ENCODE peak calls at places on chromosomes 12 and 14, in five cellular contexts. One of them, this sample, is unnamed.

GRCh38 chr14:75141967-75142366 is 15.1 kb upstream of the NEK9 start:
- DNase-seq in cardiac muscle cell: peak
- DNase-seq in fibroblast of lung: peak
- DNase-seq in lower lobe of right lung: no peak
- DNase-seq in H9: no peak
- DNase-seq in this sample: no peak

GRCh38 chr14:105526781-105527380 is 498 bp downstream of the TMEM121 start:
- DNase-seq in cardiac muscle cell: no peak
- DNase-seq in H9: no peak
- DNase-seq in fibroblast of lung: no peak
- DNase-seq in lower lobe of right lung: no peak
- DNase-seq in this sample: no peak

GRCh38 chr12:59736786-59737185 is 141.0 kb downstream of the SLC16A7 start:
- DNase-seq in fibroblast of lung: peak
- DNase-seq in lower lobe of right lung: no peak
- DNase-seq in cardiac muscle cell: peak
- DNase-seq in H9: no peak
- DNase-seq in this sample: no peak

GRCh38 chr14:104215706-104216334 is 77.4 kb downstream of the KIF26A start:
- DNase-seq in cardiac muscle cell: no peak
- DNase-seq in lower lobe of right lung: peak
- DNase-seq in fibroblast of lung: no peak
- DNase-seq in H9: no peak
- DNase-seq in this sample: no peak

GRCh38 chr12:1670244-1670814 is 20.5 kb upstream of the ADIPOR2 start:
- DNase-seq in fibroblast of lung: no peak
- DNase-seq in lower lobe of right lung: no peak
- DNase-seq in cardiac muscle cell: no peak
- DNase-seq in H9: peak
- DNase-seq in this sample: no peak

GRCh38 chr14:61929651-61930050 is 167.4 kb downstream of the SNAPC1 start:
- DNase-seq in fibroblast of lung: no peak
- DNase-seq in lower lobe of right lung: no peak
- DNase-seq in H9: no peak
- DNase-seq in cardiac muscle cell: no peak
- DNase-seq in this sample: no peak

GRCh38 chr14:88563845-88564244 is 1.0 kb downstream of the ZC3H14 start:
- DNase-seq in cardiac muscle cell: no peak
- DNase-seq in lower lobe of right lung: no peak
- DNase-seq in fibroblast of lung: no peak
- DNase-seq in H9: no peak
- DNase-seq in this sample: no peak

GRCh38 chr12:106274575-106275081 is 26.8 kb upstream of the CKAP4 start:
- DNase-seq in fibroblast of lung: peak
- DNase-seq in lower lobe of right lung: no peak
- DNase-seq in H9: no peak
- DNase-seq in cardiac muscle cell: peak
- DNase-seq in this sample: no peak

GRCh38 chr12:132677492-132677891 is 9.7 kb downstream of the POLE start:
- DNase-seq in fibroblast of lung: no peak
- DNase-seq in H9: no peak
- DNase-seq in cardiac muscle cell: no peak
- DNase-seq in lower lobe of right lung: no peak
- DNase-seq in this sample: no peak

GRCh38 chr12:80707830-80708534 is 548 bp downstream of the MYF6 start:
- DNase-seq in H9: no peak
- DNase-seq in lower lobe of right lung: no peak
- DNase-seq in cardiac muscle cell: no peak
- DNase-seq in fibroblast of lung: no peak
- DNase-seq in this sample: no peak

GRCh38 chr12:123238961-123239360 is 5.7 kb downstream of the MTRFR start:
- DNase-seq in cardiac muscle cell: no peak
- DNase-seq in lower lobe of right lung: no peak
- DNase-seq in H9: no peak
- DNase-seq in fibroblast of lung: no peak
- DNase-seq in this sample: no peak

GRCh38 chr12:15996254-15996653 is 85.1 kb downstream of the DERA start:
- DNase-seq in H9: peak
- DNase-seq in cardiac muscle cell: peak
- DNase-seq in fibroblast of lung: peak
- DNase-seq in lower lobe of right lung: no peak
- DNase-seq in this sample: no peak

GRCh38 chr12:131136539-131136872 is 182.8 kb downstream of the ADGRD1 start:
- DNase-seq in cardiac muscle cell: no peak
- DNase-seq in fibroblast of lung: no peak
- DNase-seq in H9: no peak
- DNase-seq in lower lobe of right lung: no peak
- DNase-seq in this sample: no peak

GRCh38 chr12:2120982-2121758 is 68.4 kb downstream of the CACNA1C start:
- DNase-seq in H9: no peak
- DNase-seq in lower lobe of right lung: no peak
- DNase-seq in cardiac muscle cell: no peak
- DNase-seq in fibroblast of lung: no peak
- DNase-seq in this sample: no peak

GRCh38 chr14:75011356-75012097 is 8.8 kb downstream of the EIF2B2 start:
- DNase-seq in cardiac muscle cell: peak
- DNase-seq in lower lobe of right lung: no peak
- DNase-seq in H9: no peak
- DNase-seq in fibroblast of lung: peak
- DNase-seq in this sample: no peak

GRCh38 chr12:123494124-123494843 is 36.3 kb downstream of the SNRNP35 start:
- DNase-seq in H9: no peak
- DNase-seq in lower lobe of right lung: no peak
- DNase-seq in fibroblast of lung: no peak
- DNase-seq in cardiac muscle cell: no peak
- DNase-seq in this sample: no peak

GRCh38 chr14:52338282-52338681 is 24.2 kb downstream of the PTGER2 start:
- DNase-seq in lower lobe of right lung: no peak
- DNase-seq in H9: no peak
- DNase-seq in cardiac muscle cell: peak
- DNase-seq in fibroblast of lung: peak
- DNase-seq in this sample: no peak

GRCh38 chr12:89733579-89734201 is 25.1 kb upstream of the ATP2B1 start:
- DNase-seq in H9: no peak
- DNase-seq in cardiac muscle cell: peak
- DNase-seq in lower lobe of right lung: no peak
- DNase-seq in fibroblast of lung: peak
- DNase-seq in this sample: no peak

GRCh38 chr12:22105542-22105941 is 59.5 kb downstream of the CMAS start:
- DNase-seq in fibroblast of lung: no peak
- DNase-seq in H9: no peak
- DNase-seq in lower lobe of right lung: no peak
- DNase-seq in cardiac muscle cell: no peak
- DNase-seq in this sample: no peak

GRCh38 chr12:112855375-112855774 is 51.4 kb upstream of the OAS1 start:
- DNase-seq in lower lobe of right lung: no peak
- DNase-seq in cardiac muscle cell: no peak
- DNase-seq in fibroblast of lung: no peak
- DNase-seq in H9: peak
- DNase-seq in this sample: peak

GRCh38 chr12:91171475-91171874 is 11.1 kb downstream of the DCN start:
- DNase-seq in lower lobe of right lung: no peak
- DNase-seq in cardiac muscle cell: no peak
- DNase-seq in H9: no peak
- DNase-seq in fibroblast of lung: no peak
- DNase-seq in this sample: no peak

GRCh38 chr12:69440016-69440415 is 30.2 kb upstream of the FRS2 start:
- DNase-seq in lower lobe of right lung: no peak
- DNase-seq in fibroblast of lung: no peak
- DNase-seq in cardiac muscle cell: no peak
- DNase-seq in H9: no peak
- DNase-seq in this sample: no peak

GRCh38 chr12:98440165-98440581 is 75.2 kb upstream of the TMPO start:
- DNase-seq in H9: no peak
- DNase-seq in lower lobe of right lung: peak
- DNase-seq in fibroblast of lung: peak
- DNase-seq in cardiac muscle cell: peak
- DNase-seq in this sample: no peak

GRCh38 chr14:54138354-54139038 is 181.9 kb upstream of the BMP4 start:
- DNase-seq in lower lobe of right lung: no peak
- DNase-seq in H9: no peak
- DNase-seq in cardiac muscle cell: no peak
- DNase-seq in fibroblast of lung: no peak
- DNase-seq in this sample: no peak

GRCh38 chr14:61588419-61588901 is 106.9 kb upstream of the HIF1A start:
- DNase-seq in cardiac muscle cell: peak
- DNase-seq in lower lobe of right lung: no peak
- DNase-seq in fibroblast of lung: peak
- DNase-seq in H9: no peak
- DNase-seq in this sample: no peak

GRCh38 chr14:22852940-22853767 is 16.8 kb downstream of the MMP14 start:
- DNase-seq in cardiac muscle cell: peak
- DNase-seq in fibroblast of lung: peak
- DNase-seq in lower lobe of right lung: peak
- DNase-seq in H9: peak
- DNase-seq in this sample: peak

GRCh38 chr14:96162741-96163140 is 41.9 kb upstream of the BDKRB2 start:
- DNase-seq in H9: peak
- DNase-seq in cardiac muscle cell: peak
- DNase-seq in fibroblast of lung: peak
- DNase-seq in lower lobe of right lung: no peak
- DNase-seq in this sample: no peak

GRCh38 chr14:54590481-54590880 is 23.6 kb downstream of the SAMD4A start:
- DNase-seq in cardiac muscle cell: no peak
- DNase-seq in fibroblast of lung: no peak
- DNase-seq in lower lobe of right lung: no peak
- DNase-seq in H9: no peak
- DNase-seq in this sample: no peak

GRCh38 chr12:130412384-130412783 is 74.7 kb downstream of the PIWIL1 start:
- DNase-seq in lower lobe of right lung: no peak
- DNase-seq in fibroblast of lung: no peak
- DNase-seq in H9: no peak
- DNase-seq in cardiac muscle cell: no peak
- DNase-seq in this sample: no peak

GRCh38 chr14:75249251-75249957 is 29.2 kb upstream of the FOS start:
- DNase-seq in cardiac muscle cell: no peak
- DNase-seq in H9: peak
- DNase-seq in fibroblast of lung: peak
- DNase-seq in lower lobe of right lung: peak
- DNase-seq in this sample: no peak

GRCh38 chr12:56600753-56601152 is 29.4 kb downstream of the BAZ2A start:
- DNase-seq in H9: no peak
- DNase-seq in lower lobe of right lung: peak
- DNase-seq in cardiac muscle cell: no peak
- DNase-seq in fibroblast of lung: no peak
- DNase-seq in this sample: no peak

GRCh38 chr12:101792046-101792931 is 38.5 kb downstream of the GNPTAB start:
- DNase-seq in H9: peak
- DNase-seq in cardiac muscle cell: no peak
- DNase-seq in lower lobe of right lung: no peak
- DNase-seq in fibroblast of lung: no peak
- DNase-seq in this sample: no peak
- TF ChIP-seq CTCF in H9: peak
- TF ChIP-seq CTCF in cardiac muscle cell: peak
- TF ChIP-seq CTCF in lower lobe of right lung: peak
- TF ChIP-seq CTCF in fibroblast of lung: peak
- TF ChIP-seq CTCF in this sample: no peak

GRCh38 chr12:19181666-19182426 is 52.3 kb downstream of the PLEKHA5 start:
- DNase-seq in lower lobe of right lung: no peak
- DNase-seq in H9: no peak
- DNase-seq in cardiac muscle cell: peak
- DNase-seq in fibroblast of lung: no peak
- DNase-seq in this sample: no peak
- TF ChIP-seq CTCF in lower lobe of right lung: no peak
- TF ChIP-seq CTCF in H9: no peak
- TF ChIP-seq CTCF in cardiac muscle cell: peak
- TF ChIP-seq CTCF in fibroblast of lung: peak
- TF ChIP-seq CTCF in this sample: peak

GRCh38 chr12:37672655-37673260 is 643.8 kb upstream of the ALG10B start:
- DNase-seq in H9: no peak
- DNase-seq in cardiac muscle cell: no peak
- DNase-seq in lower lobe of right lung: no peak
- DNase-seq in fibroblast of lung: no peak
- DNase-seq in this sample: no peak
- TF ChIP-seq CTCF in H9: peak
- TF ChIP-seq CTCF in cardiac muscle cell: no peak
- TF ChIP-seq CTCF in lower lobe of right lung: no peak
- TF ChIP-seq CTCF in fibroblast of lung: no peak
- TF ChIP-seq CTCF in this sample: peak

GRCh38 chr12:71441350-71441748 is 1.8 kb downstream of the LGR5 start:
- DNase-seq in lower lobe of right lung: no peak
- DNase-seq in H9: no peak
- DNase-seq in cardiac muscle cell: no peak
- DNase-seq in fibroblast of lung: no peak
- DNase-seq in this sample: no peak

GRCh38 chr12:71442567-71442931 is 3.0 kb downstream of the LGR5 start:
- DNase-seq in H9: no peak
- DNase-seq in cardiac muscle cell: no peak
- DNase-seq in fibroblast of lung: no peak
- DNase-seq in lower lobe of right lung: no peak
- DNase-seq in this sample: no peak

GRCh38 chr12:71440393-71441349 is 1.1 kb downstream of the LGR5 start:
- DNase-seq in fibroblast of lung: peak
- DNase-seq in lower lobe of right lung: no peak
- DNase-seq in cardiac muscle cell: no peak
- DNase-seq in H9: peak
- DNase-seq in this sample: no peak

GRCh38 chr12:71439613-71440392 is at the start of gene LGR5:
- DNase-seq in cardiac muscle cell: peak
- DNase-seq in fibroblast of lung: peak
- DNase-seq in lower lobe of right lung: no peak
- DNase-seq in H9: peak
- DNase-seq in this sample: peak

GRCh38 chr12:71441836-71442566 is 2.4 kb downstream of the LGR5 start:
- DNase-seq in H9: no peak
- DNase-seq in lower lobe of right lung: no peak
- DNase-seq in cardiac muscle cell: no peak
- DNase-seq in fibroblast of lung: no peak
- DNase-seq in this sample: no peak
- TF ChIP-seq CTCF in H9: no peak
- TF ChIP-seq CTCF in lower lobe of right lung: no peak
- TF ChIP-seq CTCF in cardiac muscle cell: no peak
- TF ChIP-seq CTCF in fibroblast of lung: no peak
- TF ChIP-seq CTCF in this sample: no peak

DNA sequence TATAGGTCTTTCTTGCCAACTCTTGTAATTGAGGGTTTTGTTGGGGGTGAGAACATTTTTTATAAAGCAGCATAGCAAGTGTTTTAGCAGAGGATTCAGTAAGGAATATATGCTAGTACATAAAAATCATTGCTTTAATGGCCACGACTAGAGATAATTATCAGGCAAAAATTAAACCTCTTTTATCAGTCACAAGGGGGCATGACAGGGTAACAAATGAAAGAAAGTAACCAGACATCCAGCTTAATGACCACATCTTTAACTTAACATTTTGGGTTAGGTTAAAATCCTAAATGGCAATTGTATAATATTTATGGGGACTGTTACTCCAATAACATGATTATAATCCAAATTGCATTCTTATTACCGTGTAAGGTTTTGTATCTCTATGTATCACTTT is 119.6 kb downstream of the LRRIQ1 start:
- DNase-seq in H9: no peak
- DNase-seq in fibroblast of lung: peak
- DNase-seq in cardiac muscle cell: peak
- DNase-seq in lower lobe of right lung: no peak
- DNase-seq in this sample: no peak
- TF ChIP-seq CTCF in H9: peak
- TF ChIP-seq CTCF in fibroblast of lung: peak
- TF ChIP-seq CTCF in cardiac muscle cell: peak
- TF ChIP-seq CTCF in lower lobe of right lung: no peak
- TF ChIP-seq CTCF in this sample: peak

This sample was measured in type B pancreatic cell.